ENCODE peak calls at places on chromosomes 3 and 15, in five cellular contexts. I is mammary epithelial cell, Q is esophagus squamous epithelium, T is tibial artery, D is psoas muscle. H is an unnamed sample. For H3K4me1, the result is how much of the 10 kb centered on the place peaks cover.

GRCh38 chr3:166446291-166446690 is 609.1 kb upstream of the BCHE start:
- DNase-seq in I (peak), Q (no peak), T (no peak), D (no peak), H (no peak)

GRCh38 chr15:88586401-88587162 is 34.6 kb upstream of the AEN start:
- DNase-seq in I (peak), Q (no peak), T (no peak), D (no peak), H (no peak)

GRCh38 chr3:185460719-185461350 is 38.0 kb downstream of the TMEM41A start:
- DNase-seq in I (peak), Q (no peak), T (no peak), D (no peak), H (no peak)

GRCh38 chr3:133419151-133419550 is 19.3 kb downstream of the BFSP2 start:
- DNase-seq in I (no peak), Q (no peak), T (no peak), D (no peak), H (no peak)

GRCh38 chr15:100732359-100733055 is 130.1 kb downstream of the ASB7 start:
- DNase-seq in I (peak), Q (no peak), T (no peak), D (no peak), H (no peak)

GRCh38 chr3:81886081-81886480 is 124.6 kb upstream of the GBE1 start:
- DNase-seq in I (no peak), Q (no peak), T (no peak), D (no peak), H (no peak)

GRCh38 chr3:168544097-168544957 is 448.6 kb upstream of the GOLIM4 start:
- DNase-seq in I (no peak), Q (no peak), T (no peak), D (no peak), H (no peak)

GRCh38 chr3:32733631-32734229 is 48.7 kb downstream of the CNOT10 start:
- DNase-seq in I (no peak), Q (no peak), T (no peak), D (no peak), H (no peak)

GRCh38 chr15:36844453-36845094 is 255.8 kb downstream of the MEIS2 start:
- DNase-seq in I (no peak), Q (no peak), T (no peak), D (no peak), H (no peak)

GRCh38 chr3:130374033-130374432 is 28.6 kb downstream of the COL6A5 start:
- DNase-seq in I (no peak), Q (no peak), T (no peak), D (no peak), H (no peak)

GRCh38 chr3:185353225-185353624 is 9.7 kb upstream of the MAP3K13 start:
- DNase-seq in I (no peak), Q (no peak), T (no peak), D (no peak), H (no peak)

GRCh38 chr3:146067048-146067447 is 93.9 kb downstream of the PLOD2 start:
- DNase-seq in I (peak), Q (no peak), T (no peak), D (no peak), H (no peak)

GRCh38 chr3:58177747-58178527 is 32.8 kb downstream of the DNASE1L3 start:
- DNase-seq in I (peak), Q (no peak), T (peak), D (peak), H (peak)

GRCh38 chr15:28921925-28922711 is 36.3 kb downstream of the APBA2 start:
- DNase-seq in I (no peak), Q (no peak), T (peak), D (no peak), H (no peak)

GRCh38 chr3:150763841-150764483 is 993 bp upstream of the SIAH2 start:
- DNase-seq in I (no peak), Q (no peak), T (peak), D (peak), H (no peak)
- H3K4me3 ChIP-seq in I (peak), Q (peak), T (peak), D (peak), H (peak)

DNA sequence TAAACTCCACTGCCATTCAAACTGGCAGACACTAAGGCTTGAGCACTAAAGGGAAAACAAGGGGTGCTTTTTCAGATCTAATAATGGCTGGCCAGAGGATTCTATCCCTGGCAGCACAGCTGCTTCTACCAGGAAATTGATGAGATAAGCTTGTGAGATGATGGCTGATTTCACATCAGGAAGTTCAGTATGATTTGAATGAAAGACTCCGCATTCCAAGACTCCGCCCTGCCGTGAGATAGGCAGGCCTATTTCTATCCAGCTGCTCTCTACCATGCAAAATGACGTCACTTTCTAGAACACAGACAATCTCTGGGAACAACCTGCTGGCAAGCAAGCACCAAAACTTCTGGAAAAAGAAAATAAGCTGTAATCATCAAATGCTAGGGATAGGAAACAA is 171.8 kb downstream of the WDR76 start:
- DNase-seq in I (no peak), Q (no peak), T (no peak), D (peak), H (no peak)
- H3K4me1 ChIP-seq in I (under half), Q (under half), T (under half), D (under half), H (under half)

GRCh38 chr15:38562278-38562677 is 2.3 kb downstream of the RASGRP1 start:
- DNase-seq in I (no peak), Q (no peak), T (no peak), D (no peak), H (no peak)

GRCh38 chr15:38560456-38560926 is 4.1 kb downstream of the RASGRP1 start:
- DNase-seq in I (no peak), Q (no peak), T (no peak), D (no peak), H (no peak)

GRCh38 chr15:38563723-38564519 is 693 bp downstream of the RASGRP1 start:
- DNase-seq in I (peak), Q (peak), T (peak), D (peak), H (peak)

GRCh38 chr15:38564557-38565286 is at the start of gene RASGRP1:
- DNase-seq in I (peak), Q (no peak), T (peak), D (peak), H (no peak)

DNA sequence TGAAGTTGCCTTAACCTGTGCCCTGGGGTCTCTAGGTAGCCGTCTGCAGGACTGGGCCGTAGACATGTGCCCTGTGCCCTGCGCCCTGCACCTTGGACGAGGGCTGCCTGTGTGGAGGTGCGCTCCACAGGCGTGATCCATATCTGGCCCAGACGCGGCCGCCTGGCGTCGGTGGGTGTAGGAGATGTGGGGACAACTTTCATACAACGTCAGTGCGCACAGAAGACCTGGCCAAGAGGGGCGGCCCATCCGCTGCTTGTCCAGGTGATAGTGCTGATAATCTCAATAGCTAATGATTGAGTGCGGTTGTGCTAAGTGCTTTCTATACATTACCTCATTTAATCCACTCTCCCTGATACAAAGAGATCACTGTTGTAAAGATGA is 665 bp upstream of the RASGRP1 start:
- DNase-seq in I (no peak), Q (no peak), T (no peak), D (no peak), H (no peak)
- H3K4me3 ChIP-seq in I (no peak), Q (peak), T (peak), D (no peak), H (peak)

DNA sequence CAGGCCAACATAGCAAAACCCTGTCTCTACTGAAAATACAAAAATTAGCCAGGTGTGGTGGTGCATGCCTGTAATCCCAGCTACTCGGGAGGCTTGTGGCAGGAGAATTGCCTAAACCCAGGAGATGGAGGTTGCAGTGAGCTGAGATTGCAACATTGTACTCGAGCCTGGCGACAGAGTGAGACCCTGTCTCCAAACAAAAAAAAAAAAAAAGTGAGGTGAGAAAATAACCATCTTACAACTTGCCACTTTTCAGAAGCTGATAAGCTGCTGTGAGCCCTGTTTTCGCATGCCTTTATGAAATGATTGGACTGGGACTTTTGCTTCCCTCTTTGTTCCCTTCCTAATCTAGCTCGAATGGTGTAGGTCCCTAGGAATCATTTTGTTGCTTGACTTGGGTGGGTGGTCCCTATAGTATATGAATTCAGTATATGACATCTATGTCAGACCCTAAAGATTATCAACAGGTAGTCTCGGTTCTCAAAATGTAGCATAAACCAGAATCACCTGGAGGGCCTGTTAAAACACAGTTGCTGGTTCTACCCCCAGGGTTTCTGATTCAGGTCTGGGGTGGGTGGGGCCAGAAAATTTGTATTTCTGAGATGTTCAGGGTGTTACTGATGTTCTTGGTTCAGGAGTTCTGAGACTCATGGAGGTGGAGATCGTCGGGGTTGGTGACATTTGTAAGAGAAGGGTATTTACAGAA is 107.9 kb downstream of the FNDC3B start:
- DNase-seq in I (no peak), Q (no peak), T (no peak), D (no peak), H (no peak)
- H3K4me1 ChIP-seq in I (under half), Q (under half), T (under half), D (under half), H (under half)

GRCh38 chr3:9809239-9809614 is 835 bp upstream of the TTLL3 start:
- DNase-seq in I (no peak), Q (no peak), T (no peak), D (no peak), H (no peak)
- H3K4me3 ChIP-seq in I (peak), Q (peak), T (peak), D (peak), H (peak)

GRCh38 chr3:172170310-172170709 is 130.9 kb downstream of the FNDC3B start:
- DNase-seq in I (no peak), Q (no peak), T (no peak), D (no peak), H (no peak)
- H3K4me1 ChIP-seq in I (under half), Q (under half), T (under half), D (half or more), H (under half)

GRCh38 chr3:46971742-46972141 is 4.8 kb downstream of the CCDC12 start:
- DNase-seq in I (no peak), Q (no peak), T (no peak), D (no peak), H (no peak)

GRCh38 chr3:46977811-46978195 is 1.3 kb upstream of the CCDC12 start:
- DNase-seq in I (no peak), Q (no peak), T (no peak), D (no peak), H (no peak)

GRCh38 chr3:46972396-46972795 is 4.1 kb downstream of the CCDC12 start:
- DNase-seq in I (no peak), Q (no peak), T (no peak), D (no peak), H (no peak)

GRCh38 chr3:46976326-46977190 is at the start of gene CCDC12:
- DNase-seq in I (peak), Q (peak), T (peak), D (peak), H (peak)

DNA sequence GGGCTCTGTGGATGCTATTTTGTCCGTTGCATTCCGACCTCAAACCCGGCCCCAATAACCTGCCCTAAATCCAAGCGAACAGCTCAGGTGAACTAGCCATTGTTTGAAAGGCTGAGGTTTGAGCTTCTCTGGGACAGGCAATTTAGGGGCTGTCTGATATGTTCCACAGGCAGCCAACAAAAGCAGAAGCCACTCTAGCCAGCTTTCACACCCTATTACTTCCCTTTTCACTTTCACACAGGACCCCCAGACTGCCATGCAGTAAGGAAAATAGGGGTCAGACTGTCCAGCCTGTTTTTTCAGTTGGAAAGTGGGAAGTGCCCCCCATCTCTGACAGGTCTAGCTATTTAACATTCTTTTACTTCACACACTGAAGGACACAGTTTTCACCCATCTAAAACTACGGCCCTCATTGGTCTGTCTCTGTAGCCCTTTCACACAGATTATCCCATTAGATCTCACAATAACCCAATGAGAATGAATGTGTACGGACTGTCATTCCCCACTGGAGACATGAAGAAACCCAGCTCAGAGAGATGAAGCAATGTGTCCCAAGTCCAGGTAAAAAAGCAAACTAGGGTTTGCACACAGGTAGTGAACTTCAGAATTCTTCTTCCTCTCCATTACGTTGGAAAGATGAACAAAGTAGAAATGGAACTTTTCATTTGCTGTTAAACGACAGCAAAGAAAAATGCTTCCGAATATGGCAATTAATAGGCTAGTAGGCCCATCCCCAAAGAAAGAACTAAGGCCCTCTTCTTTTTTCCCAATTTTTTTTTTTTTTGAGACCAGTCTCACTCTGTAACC is 1.9 kb downstream of the CCDC12 start:
- DNase-seq in I (no peak), Q (no peak), T (no peak), D (no peak), H (no peak)
- H3K4me3 ChIP-seq in I (no peak), Q (peak), T (no peak), D (peak), H (no peak)

GRCh38 chr3:138399766-138400165 is 34.6 kb upstream of the ESYT3 start:
- DNase-seq in I (no peak), Q (no peak), T (peak), D (no peak), H (no peak)
- H3K4me1 ChIP-seq in I (under half), Q (under half), T (under half), D (under half), H (under half)

GRCh38 chr15:73804421-73804820 is 51.3 kb upstream of the INSYN1 start:
- DNase-seq in I (no peak), Q (no peak), T (no peak), D (no peak), H (no peak)
- H3K4me3 ChIP-seq in I (no peak), Q (no peak), T (no peak), D (no peak), H (no peak)

H was measured in ascending aorta.